ENCODE peak calls at places on chromosomes 12 and 14, in four cellular contexts. K is MM.1S, Z is psoas muscle, W is IMR-90. C is an unnamed sample. For H3K4me1, the result is how much of the 10 kb centered on the place peaks cover.

GRCh38 chr14:101962503-101962874 is 1.9 kb upstream of the DYNC1H1 start:
- DNase-seq in K (no peak), W (peak), Z (peak), C (peak)

GRCh38 chr12:9753042-9753820 is 7.5 kb downstream of the CD69 start:
- DNase-seq in W (no peak), Z (no peak), K (no peak), C (no peak)

GRCh38 chr12:54405573-54405972 is 13.5 kb downstream of the ITGA5 start:
- DNase-seq in K (no peak), W (no peak), Z (no peak), C (no peak)

GRCh38 chr12:91667698-91668097 is 477.9 kb downstream of the BTG1 start:
- DNase-seq in W (no peak), K (no peak), Z (no peak), C (no peak)

GRCh38 chr14:72812292-72812851 is 81.5 kb downstream of the DPF3 start:
- DNase-seq in K (no peak), W (no peak), Z (peak), C (peak)

GRCh38 chr14:59787045-59787674 is 83.4 kb downstream of the RTN1 start:
- DNase-seq in K (no peak), W (no peak), Z (no peak), C (no peak)

GRCh38 chr14:33916663-33917565 is 34.0 kb downstream of the EGLN3 start:
- DNase-seq in W (no peak), Z (no peak), K (no peak), C (no peak)

GRCh38 chr12:57085999-57086950 is 2.6 kb upstream of the NAB2 start:
- DNase-seq in K (peak), Z (peak), W (peak), C (peak)

GRCh38 chr12:123897221-123897620 is 75.4 kb downstream of the CCDC92 start:
- DNase-seq in Z (no peak), W (peak), K (no peak), C (no peak)

GRCh38 chr12:130579231-130579630 is 136.9 kb downstream of the RIMBP2 start:
- DNase-seq in Z (no peak), K (no peak), W (no peak), C (no peak)

GRCh38 chr12:79934309-79935020 is 432 bp downstream of the PPP1R12A start:
- DNase-seq in W (peak), K (peak), Z (no peak), C (no peak)

GRCh38 chr12:47361389-47362031 is 281.8 kb upstream of the AMIGO2 start:
- DNase-seq in K (peak), W (no peak), Z (no peak), C (no peak)

GRCh38 chr12:50924439-50925341 is 27.7 kb upstream of the HIGD1C start:
- DNase-seq in K (peak), W (peak), Z (peak), C (peak)

GRCh38 chr14:104230946-104231345 is 92.6 kb downstream of the KIF26A start:
- DNase-seq in Z (no peak), W (no peak), K (no peak), C (no peak)

GRCh38 chr12:11482955-11483354 is 87.6 kb upstream of the PRB2 start:
- DNase-seq in W (peak), Z (no peak), K (peak), C (no peak)

GRCh38 chr12:95956557-95957145 is 13.5 kb downstream of the AMDHD1 start:
- DNase-seq in Z (no peak), W (no peak), K (no peak), C (no peak)

GRCh38 chr14:58944226-58944769 is 244.2 kb upstream of the DAAM1 start:
- DNase-seq in Z (no peak), W (no peak), K (no peak), C (no peak)

GRCh38 chr12:32198555-32198954 is 91.9 kb downstream of the BICD1 start:
- DNase-seq in K (no peak), Z (no peak), W (peak), C (no peak)

GRCh38 chr14:20830831-20831230 is 28.2 kb upstream of the RNASE1 start:
- DNase-seq in W (no peak), Z (no peak), K (no peak), C (no peak)

GRCh38 chr14:88352299-88353097 is 29.4 kb upstream of the KCNK10 start:
- DNase-seq in Z (no peak), K (no peak), W (peak), C (no peak)

GRCh38 chr14:100025111-100025510 is 40.1 kb upstream of the EVL start:
- DNase-seq in K (peak), W (peak), Z (no peak), C (no peak)

GRCh38 chr12:113131556-113131955 is 4.0 kb downstream of the RASAL1 start:
- DNase-seq in Z (no peak), W (no peak), K (no peak), C (no peak)

GRCh38 chr12:46450279-46450748 is 77.7 kb upstream of the SLC38A2 start:
- DNase-seq in W (no peak), K (no peak), Z (peak), C (peak)

GRCh38 chr12:79685068-79685467 is 5.7 kb downstream of the PAWR start:
- DNase-seq in K (no peak), Z (no peak), W (peak), C (no peak)

GRCh38 chr12:89183985-89184435 is 168.3 kb downstream of the DUSP6 start:
- DNase-seq in W (peak), Z (peak), K (no peak), C (peak)

GRCh38 chr14:104749111-104749649 is 3.8 kb upstream of the SIVA1 start:
- DNase-seq in K (no peak), Z (no peak), W (peak), C (no peak)

GRCh38 chr12:83826112-83826511 is 1086.5 kb downstream of the SLC6A15 start:
- DNase-seq in W (peak), Z (no peak), K (peak), C (no peak)

GRCh38 chr14:23034498-23035302 is at the start of gene PSMB5:
- DNase-seq in W (peak), Z (peak), K (peak), C (peak)

GRCh38 chr12:110907583-110907982 is 12.8 kb downstream of the MYL2 start:
- DNase-seq in W (no peak), Z (no peak), K (no peak), C (no peak)
- H3K4me1 ChIP-seq in W (under half), Z (under half), K (under half), C (under half)

GRCh38 chr12:31015215-31015614 is 58.4 kb upstream of the DDX11 start:
- DNase-seq in K (no peak), W (no peak), Z (no peak), C (no peak)

GRCh38 chr12:31008961-31009840 is 64.5 kb upstream of the DDX11 start:
- DNase-seq in K (no peak), Z (no peak), W (no peak), C (no peak)

GRCh38 chr12:31011336-31011735 is 62.3 kb upstream of the DDX11 start:
- DNase-seq in W (no peak), Z (no peak), K (no peak), C (no peak)

GRCh38 chr12:31009976-31010375 is 63.7 kb upstream of the DDX11 start:
- DNase-seq in K (no peak), W (no peak), Z (no peak), C (no peak)

DNA sequence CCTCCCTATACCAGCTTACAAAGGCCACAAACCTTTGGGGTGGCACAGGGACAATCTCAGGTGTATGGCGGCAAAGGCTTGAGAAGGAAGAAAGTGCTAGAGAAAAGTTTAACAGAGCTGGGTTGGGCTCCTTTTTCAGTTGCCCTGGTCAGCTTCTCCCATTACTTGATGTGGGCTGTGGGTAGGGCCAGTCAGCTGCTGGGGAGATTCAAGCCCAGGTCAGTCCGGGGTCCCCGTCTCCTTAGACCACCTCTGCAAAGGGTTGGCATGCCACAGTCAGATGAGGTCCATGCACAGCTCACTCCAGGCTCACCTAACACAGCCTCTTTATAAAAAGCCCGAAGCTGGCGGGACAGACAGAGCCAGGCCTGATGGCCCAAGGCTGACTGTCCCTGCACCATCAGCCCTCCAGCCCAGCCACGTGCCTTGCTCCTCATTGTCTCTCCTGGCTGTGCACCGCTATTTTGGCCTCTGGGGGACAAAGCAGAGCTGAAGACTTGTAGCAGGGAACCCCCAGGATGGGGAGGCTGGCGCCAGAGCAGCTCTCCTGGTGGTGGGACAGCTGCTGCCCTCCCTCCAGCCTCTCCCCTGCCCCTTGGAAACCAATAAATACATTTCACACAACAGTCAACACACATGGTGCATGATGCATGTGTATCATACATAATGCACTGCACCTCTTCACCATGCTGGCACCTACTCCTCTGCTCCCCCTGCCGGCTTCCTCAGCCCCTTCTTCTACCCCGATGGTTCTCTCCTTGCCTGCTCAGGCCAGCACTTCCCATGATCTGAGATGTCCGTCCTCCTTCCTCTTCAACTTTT is 61.7 kb upstream of the DDX11 start:
- DNase-seq in Z (no peak), K (no peak), W (no peak), C (no peak)
- TF ChIP-seq CTCF in Z (no peak), K (peak), W (peak), C (peak)

GRCh38 chr12:62724947-62725447 is 210.0 kb downstream of the PPM1H start:
- DNase-seq in Z (no peak), K (no peak), W (peak), C (no peak)

GRCh38 chr12:62722971-62723680 is 211.8 kb downstream of the PPM1H start:
- DNase-seq in W (peak), K (no peak), Z (no peak), C (no peak)

GRCh38 chr12:62725781-62726180 is 209.2 kb downstream of the PPM1H start:
- DNase-seq in K (no peak), W (no peak), Z (no peak), C (no peak)

GRCh38 chr12:62726471-62726980 is 208.4 kb downstream of the PPM1H start:
- DNase-seq in Z (no peak), K (no peak), W (no peak), C (no peak)

GRCh38 chr12:62724285-62724684 is 210.7 kb downstream of the PPM1H start:
- DNase-seq in W (no peak), K (no peak), Z (no peak), C (no peak)
- H3K4me1 ChIP-seq in W (under half), K (under half), Z (under half), C (under half)

DNA sequence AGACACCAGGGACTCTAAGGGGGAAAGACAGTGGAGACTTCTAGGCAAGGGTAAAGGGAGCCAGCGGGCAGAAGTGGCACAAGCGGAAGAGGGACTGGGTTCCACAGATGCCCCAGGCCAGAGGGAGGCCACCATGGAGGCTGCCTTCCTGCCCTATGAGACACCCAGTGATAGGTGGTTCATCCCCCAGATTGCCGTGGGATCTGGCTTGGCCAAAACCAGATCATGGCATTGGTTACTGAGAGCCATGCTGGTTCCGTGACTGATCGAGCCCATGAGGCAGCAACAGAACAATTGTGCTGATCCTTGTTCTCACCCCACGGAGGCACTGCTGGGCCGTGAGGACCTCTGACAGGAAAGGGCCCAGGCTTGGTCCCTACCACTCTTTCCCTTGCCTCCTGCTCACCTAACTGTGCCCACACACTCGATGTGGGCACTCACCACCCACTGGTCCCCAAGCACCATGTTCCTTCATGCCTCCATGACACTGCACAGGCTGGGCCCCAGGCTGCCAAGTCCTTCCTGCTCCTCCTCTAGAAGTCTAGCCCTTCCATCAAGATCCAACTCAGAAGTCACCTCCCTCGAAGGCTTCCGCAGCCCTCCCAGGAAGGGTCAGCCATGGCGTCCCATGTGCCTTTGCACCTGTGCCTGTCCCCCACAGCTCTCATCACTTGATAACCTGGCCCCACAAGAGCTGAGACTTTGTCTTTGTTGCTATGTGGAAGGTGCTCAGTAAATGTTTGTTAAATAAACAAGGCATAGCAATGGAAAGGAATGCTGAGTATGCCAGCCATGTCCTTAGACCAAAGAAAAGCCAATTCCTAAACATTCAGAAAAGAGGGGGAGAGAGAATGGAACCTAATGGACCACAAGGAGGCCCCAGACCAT is 7.3 kb downstream of the KRT79 start:
- DNase-seq in K (no peak), Z (no peak), W (no peak), C (no peak)
- TF ChIP-seq CTCF in K (no peak), Z (no peak), W (no peak), C (no peak)

GRCh38 chr14:68566075-68566474 is 226.8 kb downstream of the ZFP36L1 start:
- DNase-seq in K (no peak), Z (no peak), W (no peak), C (no peak)

GRCh38 chr14:68564826-68565760 is 227.8 kb downstream of the ZFP36L1 start:
- DNase-seq in K (no peak), W (no peak), Z (no peak), C (no peak)

GRCh38 chr14:68563256-68564131 is 229.4 kb downstream of the ZFP36L1 start:
- DNase-seq in W (peak), K (no peak), Z (no peak), C (no peak)

GRCh38 chr14:68562911-68563255 is 230.0 kb downstream of the ZFP36L1 start:
- DNase-seq in Z (no peak), K (no peak), W (no peak), C (no peak)

GRCh38 chr14:68564236-68564825 is 228.5 kb downstream of the ZFP36L1 start:
- DNase-seq in Z (no peak), K (no peak), W (no peak), C (no peak)
- H3K4me1 ChIP-seq in Z (under half), K (under half), W (under half), C (half or more)